ENCODE peak calls at places on chromosomes 12 and 14, in four cellular contexts. Z, U, I and E are unnamed samples.

GRCh38 chr12:52081263-52081733 is 1.8 kb downstream of the SMIM41 start:
- DNase-seq in Z (no peak), I (peak), U (no peak), E (no peak)

GRCh38 chr14:80211143-80212024 is at the start of gene DIO2:
- DNase-seq in U (peak), I (peak), Z (no peak), E (peak)

GRCh38 chr12:66602483-66603143 is 76.3 kb downstream of the GRIP1 start:
- DNase-seq in Z (no peak), I (no peak), U (no peak), E (no peak)

GRCh38 chr12:128083132-128083729 is 183.7 kb upstream of the TMEM132C start:
- DNase-seq in Z (no peak), I (no peak), U (no peak), E (no peak)

GRCh38 chr14:73236157-73236556 is 1.1 kb upstream of the PAPLN start:
- DNase-seq in I (no peak), Z (no peak), U (no peak), E (no peak)

GRCh38 chr12:65170245-65170881 is 980 bp downstream of the LEMD3 start:
- DNase-seq in Z (peak), U (peak), I (peak), E (no peak)

GRCh38 chr12:41505001-41505400 is 316.9 kb downstream of the PDZRN4 start:
- DNase-seq in U (no peak), Z (no peak), I (no peak), E (no peak)

GRCh38 chr14:91681893-91682563 is 49.9 kb downstream of the CATSPERB start:
- DNase-seq in U (no peak), Z (no peak), I (no peak), E (no peak)

GRCh38 chr12:121095544-121096198 is 37.0 kb upstream of the P2RX7 start:
- DNase-seq in Z (peak), U (peak), I (peak), E (peak)

GRCh38 chr12:118418385-118419057 is 42.2 kb downstream of the SUDS3 start:
- DNase-seq in Z (no peak), U (no peak), I (no peak), E (no peak)

GRCh38 chr12:113048716-113049127 is 7.8 kb upstream of the DTX1 start:
- DNase-seq in Z (peak), I (no peak), U (peak), E (peak)

GRCh38 chr12:66688836-66689439 is 10.1 kb upstream of the GRIP1 start:
- DNase-seq in I (peak), Z (peak), U (peak), E (no peak)

GRCh38 chr12:69969011-69969410 is 144.0 kb downstream of the MYRFL start:
- DNase-seq in Z (no peak), U (no peak), I (no peak), E (no peak)

GRCh38 chr14:98957211-98958047 is 314.6 kb downstream of the BCL11B start:
- DNase-seq in U (peak), Z (no peak), I (peak), E (no peak)

GRCh38 chr12:81088221-81088620 is 10.3 kb downstream of the ACSS3 start:
- DNase-seq in U (no peak), Z (no peak), I (no peak), E (no peak)

GRCh38 chr12:119157528-119157927 is 21.2 kb upstream of the HSPB8 start:
- DNase-seq in U (no peak), I (peak), Z (no peak), E (no peak)

GRCh38 chr12:54935235-54935951 is 49.2 kb downstream of the TESPA1 start:
- DNase-seq in I (no peak), U (no peak), Z (peak), E (peak)

GRCh38 chr12:67593041-67593870 is 55.3 kb upstream of the DYRK2 start:
- DNase-seq in U (no peak), I (no peak), Z (peak), E (no peak)

GRCh38 chr12:121748571-121749265 is 36.2 kb downstream of the TMEM120B start:
- DNase-seq in I (no peak), Z (no peak), U (peak), E (peak)

GRCh38 chr14:69038449-69039286 is 59.6 kb upstream of the ACTN1 start:
- DNase-seq in Z (no peak), U (no peak), I (no peak), E (peak)

GRCh38 chr14:52150162-52150561 is 81.3 kb upstream of the NID2 start:
- DNase-seq in Z (no peak), I (no peak), U (no peak), E (no peak)

GRCh38 chr14:45785240-45785639 is 532.2 kb upstream of the MIS18BP1 start:
- DNase-seq in I (no peak), Z (no peak), U (no peak), E (no peak)

GRCh38 chr12:64268409-64268808 is 46.3 kb upstream of the KICS2 start:
- DNase-seq in I (no peak), U (no peak), Z (no peak), E (no peak)

GRCh38 chr14:64338616-64339316 is 44.6 kb upstream of the ESR2 start:
- DNase-seq in Z (peak), U (peak), I (peak), E (peak)

GRCh38 chr14:69637503-69638030 is 26.2 kb downstream of the SUSD6 start:
- DNase-seq in I (peak), Z (no peak), U (no peak), E (no peak)

GRCh38 chr14:73736842-73737241 is 22.7 kb upstream of the PNMA1 start:
- DNase-seq in I (no peak), Z (no peak), U (no peak), E (no peak)

GRCh38 chr12:41993283-41993682 is 151.4 kb downstream of the GXYLT1 start:
- DNase-seq in Z (no peak), U (no peak), I (no peak), E (no peak)

GRCh38 chr12:121905746-121906145 is 12.6 kb upstream of the CFAP251 start:
- DNase-seq in U (no peak), I (no peak), Z (no peak), E (no peak)

GRCh38 chr12:117507547-117507946 is 146.1 kb upstream of the NOS1 start:
- DNase-seq in U (no peak), Z (no peak), I (no peak), E (no peak)

GRCh38 chr12:51817027-51817953 is 31.2 kb downstream of the FIGNL2 start:
- DNase-seq in Z (no peak), I (no peak), U (no peak), E (no peak)

GRCh38 chr12:121190523-121191031 is 19.4 kb upstream of the P2RX4 start:
- DNase-seq in Z (no peak), U (no peak), I (no peak), E (peak)

GRCh38 chr12:120822832-120823503 is 81.2 kb downstream of the SPPL3 start:
- DNase-seq in I (no peak), Z (no peak), U (no peak), E (no peak)

GRCh38 chr12:93127582-93128331 is 198.7 kb upstream of the EEA1 start:
- DNase-seq in I (peak), U (peak), Z (no peak), E (peak)

GRCh38 chr14:31785574-31785973 is 224.4 kb downstream of the NUBPL start:
- DNase-seq in I (no peak), U (no peak), Z (no peak), E (no peak)

GRCh38 chr14:73760598-73761586 is 46.7 kb upstream of the PNMA1 start:
- DNase-seq in U (no peak), Z (no peak), I (no peak), E (no peak)

GRCh38 chr14:105021656-105022275 is 883 bp upstream of the CDCA4 start:
- DNase-seq in U (peak), Z (peak), I (no peak), E (no peak)

GRCh38 chr12:113334786-113335539 is at the start of gene SLC8B1:
- DNase-seq in U (peak), I (peak), Z (no peak), E (no peak)

GRCh38 chr12:81627336-81628189 is 131.6 kb downstream of the PPFIA2 start:
- DNase-seq in I (no peak), U (peak), Z (peak), E (peak)

GRCh38 chr12:46368138-46368537 is 4.4 kb downstream of the SLC38A2 start:
- DNase-seq in I (no peak), U (no peak), Z (no peak), E (no peak)

DNA sequence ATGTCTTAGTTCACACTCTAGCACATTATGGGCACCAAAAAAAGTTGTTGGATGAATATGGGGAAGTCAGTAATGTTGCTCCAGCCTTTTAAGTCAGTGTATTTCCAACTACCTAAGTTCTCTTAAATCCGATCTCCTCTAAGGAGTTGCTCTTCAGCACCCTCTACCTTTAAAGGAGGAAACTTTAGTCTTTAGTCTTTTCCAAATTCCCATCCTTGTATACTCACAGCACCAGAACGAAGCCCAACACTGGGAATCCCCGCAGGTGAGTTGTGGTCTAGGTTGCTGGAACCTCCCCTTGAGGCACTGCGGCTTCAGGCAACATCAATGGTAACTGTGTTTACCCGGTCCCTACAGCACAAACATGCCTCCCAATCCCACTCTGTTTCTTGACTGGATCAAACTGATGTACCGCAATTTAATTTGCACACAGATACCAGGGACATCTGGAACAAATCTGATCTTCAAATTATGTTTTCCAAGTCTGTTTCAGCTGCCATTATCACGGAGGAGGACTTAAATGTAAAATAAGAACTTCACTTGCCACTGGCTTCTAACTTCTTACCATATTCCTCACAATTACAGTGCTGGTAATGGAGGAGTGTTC is 179.0 kb downstream of the FOXN3 start:
- DNase-seq in Z (no peak), I (no peak), U (no peak), E (no peak)
- TF ChIP-seq CTCF in Z (peak), I (peak), U (no peak), E (peak)

GRCh38 chr14:23351681-23352505 is 794 bp downstream of the SLC22A17 start:
- DNase-seq in U (no peak), Z (no peak), I (peak), E (no peak)
- TF ChIP-seq CTCF in U (no peak), Z (no peak), I (no peak), E (no peak)

DNA sequence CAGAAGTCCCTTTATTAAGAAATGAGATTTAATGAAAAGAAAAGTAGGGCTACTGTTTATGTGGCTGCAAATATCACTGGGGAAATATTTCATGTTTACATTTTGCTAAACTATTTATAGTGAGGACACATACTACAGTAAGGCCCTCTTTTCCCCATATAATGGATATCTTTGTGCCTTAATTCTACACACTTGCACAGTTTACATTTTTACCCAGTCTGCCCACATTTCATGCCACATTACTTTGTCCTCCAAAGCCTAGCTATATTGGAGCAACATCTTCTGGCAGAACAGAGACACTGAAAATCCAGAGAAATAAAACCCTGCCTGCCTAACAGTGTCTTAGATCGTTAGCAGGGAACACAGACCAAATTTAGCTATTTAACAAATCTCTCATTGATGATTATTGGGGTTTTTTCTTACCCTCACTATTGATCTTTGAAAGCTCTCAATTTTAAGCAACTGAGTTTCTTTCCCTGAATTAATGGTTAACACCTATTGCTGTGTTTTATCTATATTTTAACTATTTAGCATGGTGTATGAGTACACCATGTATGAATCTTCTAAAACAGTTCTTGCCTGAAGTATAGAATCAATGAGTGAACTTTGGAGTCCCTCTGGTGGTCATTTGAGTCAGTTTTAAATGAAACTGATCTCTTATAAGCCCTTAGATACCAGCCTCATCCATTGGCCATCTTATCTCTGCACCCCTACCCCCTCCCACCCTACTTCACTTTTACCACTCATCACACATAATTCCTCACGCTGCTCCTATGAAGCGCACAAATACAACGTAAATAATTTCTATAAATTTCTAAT is 170.2 kb downstream of the BCAT1 start:
- DNase-seq in Z (no peak), I (no peak), U (no peak), E (peak)
- TF ChIP-seq CTCF in Z (no peak), I (peak), U (peak), E (peak)

GRCh38 chr12:110932048-110932447 is 11.7 kb upstream of the MYL2 start:
- DNase-seq in U (peak), I (no peak), Z (no peak), E (no peak)
- TF ChIP-seq CTCF in U (no peak), I (peak), Z (peak), E (peak)

GRCh38 chr14:34539407-34540180 is at the start of gene EAPP:
- DNase-seq in U (peak), I (peak), Z (peak), E (peak)
- TF ChIP-seq CTCF in U (no peak), I (no peak), Z (no peak), E (no peak)

DNA sequence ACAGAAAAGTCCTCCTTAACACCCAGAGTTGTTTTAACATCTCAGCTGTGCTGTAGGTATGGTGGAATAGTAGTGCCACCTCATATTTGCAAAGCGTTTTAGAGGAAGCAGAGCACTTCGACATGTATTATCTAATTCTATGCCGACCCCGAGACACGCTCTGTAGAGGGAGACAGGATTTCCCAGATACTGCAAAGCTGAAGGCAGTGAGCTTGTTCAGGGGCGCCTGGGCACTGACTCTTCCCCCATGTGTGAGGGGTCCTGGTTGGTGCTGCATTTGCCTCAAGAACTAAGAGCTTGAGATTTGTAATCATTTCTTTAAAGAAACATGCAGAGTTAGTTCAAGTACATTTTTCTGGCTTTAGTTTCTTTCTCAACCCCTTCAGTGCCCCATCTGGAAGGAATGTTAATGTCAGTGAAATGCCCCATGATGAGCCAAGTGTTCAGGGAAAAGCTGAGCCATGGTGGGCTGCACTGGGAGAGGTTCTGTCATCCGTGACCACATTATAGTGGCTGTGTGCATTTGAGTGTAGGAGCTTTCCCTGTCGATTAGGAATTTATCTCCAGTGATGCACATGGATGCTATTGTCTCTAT is 66.3 kb downstream of the MBIP start:
- DNase-seq in U (no peak), I (no peak), Z (no peak), E (no peak)
- TF ChIP-seq CTCF in U (no peak), I (no peak), Z (no peak), E (no peak)